ENCODE peak calls at places on chromosomes 16 and 17, in ten cellular contexts. A is tibial artery; K is iris pigment epithelial cell; H is body of pancreas; W is bronchial epithelial cell; X is activated CD4-positive, alpha-beta T cell treated with anti-CD3 and anti-CD28 coated beads, Interleukin-2, amount 50 U/mL, for 1 hour; D is CD8-positive, alpha-beta T cell; Z is pulmonary artery endothelial cell; U is T1000; T is C1 segment of cervical spinal cord. E is an unnamed sample.

GRCh38 chr17:40304464-40304863 is 4.5 kb upstream of the RARA start:
- DNase-seq in K (peak; percentile 91), Z (no peak), W (no peak), H (no peak), U (no peak), A (no peak), D (no peak), X (no peak), T (no peak), E (no peak)

GRCh38 chr16:11395008-11395948 is 50.0 kb downstream of the RMI2 start:
- DNase-seq in Z (no peak), W (no peak), A (peak; percentile 23), H (no peak), U (no peak), K (no peak), X (no peak), D (no peak), T (no peak), E (no peak)

GRCh38 chr17:17069849-17070248 is 27.6 kb downstream of the MPRIP start:
- DNase-seq in T (no peak), H (no peak), U (no peak), Z (no peak), X (no peak), A (no peak), K (no peak), D (no peak), W (no peak), E (no peak)

GRCh38 chr17:80624864-80625263 is 80.2 kb downstream of the RPTOR start:
- DNase-seq in D (no peak), T (no peak), A (no peak), Z (no peak), U (no peak), W (no peak), H (no peak), K (no peak), X (no peak), E (no peak)

GRCh38 chr17:79739148-79740062 is 8.7 kb downstream of the ENPP7 start:
- DNase-seq in K (no peak), D (no peak), T (no peak), X (no peak), H (no peak), Z (no peak), U (no peak), A (no peak), W (no peak), E (no peak)

GRCh38 chr17:71192848-71193247 is 928.0 kb upstream of the SOX9 start:
- DNase-seq in Z (no peak), U (no peak), K (peak; percentile 49), W (no peak), X (no peak), A (no peak), H (no peak), T (no peak), D (no peak), E (no peak)

GRCh38 chr17:57941384-57942370 is 13.5 kb downstream of the CUEDC1 start:
- DNase-seq in K (no peak), X (no peak), Z (no peak), H (no peak), T (no peak), W (no peak), A (no peak), D (no peak), U (no peak), E (no peak)

GRCh38 chr17:77011173-77012011 is 129.4 kb upstream of the SEC14L1 start:
- DNase-seq in A (no peak), X (peak; percentile 56), T (no peak), D (peak; percentile 20), H (peak; percentile 31), Z (peak; percentile 13), U (peak; percentile 55), W (peak; percentile 41), K (peak; percentile 55), E (no peak)

GRCh38 chr16:28838558-28838918 is 7.6 kb downstream of the TUFM start:
- DNase-seq in T (no peak), W (no peak), D (no peak), U (no peak), Z (no peak), A (no peak), X (no peak), K (no peak), H (no peak), E (no peak)

GRCh38 chr16:84618428-84619102 is 687 bp upstream of the COTL1 start:
- DNase-seq in W (peak; percentile 97), X (no peak), H (peak; percentile 40), Z (peak; percentile 69), U (peak; percentile 79), A (peak; percentile 75), T (peak; percentile 67), K (peak; percentile 93), D (no peak), E (no peak)

GRCh38 chr17:65143899-65144590 is 6.9 kb downstream of the RGS9 start:
- DNase-seq in H (no peak), U (no peak), T (peak; percentile 2), D (no peak), A (no peak), W (no peak), K (no peak), X (no peak), Z (no peak), E (no peak)

GRCh38 chr17:7932949-7933348 is 943 bp downstream of the CNTROB start:
- DNase-seq in H (no peak), X (no peak), T (no peak), U (peak; percentile 68), D (no peak), K (peak; percentile 76), A (peak; percentile 55), W (peak; percentile 40), Z (no peak), E (no peak)

GRCh38 chr17:79087428-79088143 is 13.0 kb downstream of the ENGASE start:
- DNase-seq in K (peak; percentile 22), A (peak; percentile 80), Z (no peak), U (peak; percentile 59), W (peak; percentile 31), T (peak; percentile 80), D (peak; percentile 59), X (peak; percentile 77), H (peak; percentile 81), E (peak; percentile 57)

GRCh38 chr17:47315451-47316266 is 8.1 kb upstream of the EFCAB13 start:
- DNase-seq in H (no peak), Z (no peak), W (peak; percentile 82), T (no peak), X (peak; percentile 11), A (no peak), D (no peak), K (peak; percentile 97), U (peak; percentile 12), E (no peak)

GRCh38 chr17:18967806-18968744 is 16.1 kb downstream of the SLC5A10 start:
- DNase-seq in A (no peak), X (no peak), D (no peak), U (no peak), K (peak; percentile 21), Z (peak; percentile 13), T (no peak), H (no peak), W (peak; percentile 76), E (no peak)

GRCh38 chr17:80264048-80264792 is 3.6 kb downstream of the RNF213 start:
- DNase-seq in D (no peak), A (no peak), W (no peak), T (no peak), Z (no peak), H (no peak), X (peak; percentile 49), K (no peak), U (no peak), E (no peak)

GRCh38 chr17:16100737-16101400 is 101.2 kb downstream of the TTC19 start:
- DNase-seq in K (no peak), Z (no peak), U (no peak), X (no peak), H (no peak), W (peak; percentile 7), T (no peak), D (no peak), A (no peak), E (no peak)

GRCh38 chr16:3971261-3971660 is 90.7 kb upstream of the CREBBP start:
- DNase-seq in D (no peak), W (peak; percentile 35), H (no peak), X (no peak), A (no peak), K (peak; percentile 91), Z (no peak), U (peak; percentile 61), T (no peak), E (no peak)

GRCh38 chr16:79707867-79708266 is 107.3 kb upstream of the MAF start:
- DNase-seq in A (peak; percentile 84), T (no peak), Z (no peak), D (no peak), H (peak; percentile 21), U (no peak), W (peak; percentile 15), K (no peak), X (no peak), E (peak; percentile 78)

GRCh38 chr16:813204-813915 is 12.8 kb upstream of the GNG13 start:
- DNase-seq in W (no peak), H (no peak), U (no peak), A (no peak), K (peak; percentile 16), T (no peak), X (peak; percentile 52), Z (no peak), D (peak; percentile 22), E (peak; percentile 46)

GRCh38 chr17:77345260-77345910 is 204.6 kb downstream of the SEC14L1 start:
- DNase-seq in U (no peak), D (no peak), T (no peak), K (no peak), A (peak; percentile 77), W (no peak), Z (no peak), X (no peak), H (no peak), E (no peak)

GRCh38 chr17:67615011-67615561 is 102.7 kb upstream of the NOL11 start:
- DNase-seq in D (no peak), U (no peak), Z (no peak), K (no peak), T (peak; percentile 69), A (peak; percentile 56), X (no peak), H (no peak), W (peak; percentile 16), E (no peak)

GRCh38 chr17:55409030-55409800 is 12.4 kb downstream of the MMD start:
- DNase-seq in A (no peak), D (no peak), Z (no peak), X (no peak), H (no peak), U (no peak), K (no peak), T (no peak), W (no peak), E (no peak)

GRCh38 chr17:28582513-28582912 is 5.8 kb upstream of the ALDOC start:
- DNase-seq in H (no peak), Z (no peak), T (no peak), X (no peak), A (no peak), U (no peak), K (no peak), D (no peak), W (no peak), E (no peak)

GRCh38 chr16:67807148-67807682 is 526 bp downstream of the TSNAXIP1 start:
- DNase-seq in H (no peak), K (no peak), D (no peak), Z (no peak), T (no peak), X (no peak), W (no peak), A (no peak), U (no peak), E (no peak)

GRCh38 chr17:48804936-48805411 is 12.1 kb downstream of the TTLL6 start:
- DNase-seq in T (no peak), K (peak; percentile 35), D (peak; percentile 50), A (peak; percentile 76), X (peak; percentile 68), W (no peak), H (peak; percentile 61), U (peak; percentile 3), Z (no peak), E (peak; percentile 38)

GRCh38 chr17:42676424-42677011 is at the start of gene PLEKHH3:
- DNase-seq in X (no peak), D (no peak), T (no peak), A (no peak), H (no peak), U (no peak), W (no peak), K (no peak), Z (no peak), E (no peak)

GRCh38 chr16:9092963-9093477 is 1.6 kb downstream of the HAPSTR1 start:
- DNase-seq in D (peak; percentile 11), U (no peak), A (peak; percentile 67), K (no peak), H (peak; percentile 54), Z (no peak), X (peak; percentile 22), W (no peak), T (peak; percentile 7), E (no peak)